ENCODE peak calls at places on chromosomes 4 and X, in five cellular contexts. N is body of pancreas, K is cardiac fibroblast, P is lower leg skin, D is fibroblast of lung. L is an unnamed sample.

GRCh38 chr4:41013746-41014145 is 200.6 kb downstream of the APBB2 start:
- DNase-seq in N (no peak), K (no peak), P (no peak), D (no peak), L (no peak)

GRCh38 chrX:132505116-132505515 is 16.3 kb upstream of the MBNL3 start:
- DNase-seq in N (peak; percentile 51), K (no peak), P (no peak), D (peak; percentile 4), L (no peak)

GRCh38 chrX:68834371-68835103 is 5.7 kb downstream of the EFNB1 start:
- DNase-seq in N (no peak), K (no peak), P (peak; percentile 78), D (no peak), L (no peak)

GRCh38 chrX:129359269-129359668 is 164.0 kb downstream of the SMARCA1 start:
- DNase-seq in N (no peak), K (peak; percentile 35), P (no peak), D (peak; percentile 24), L (peak; percentile 3)

GRCh38 chrX:135389717-135390116 is 32.0 kb upstream of the SMIM10L2A start:
- DNase-seq in N (peak; percentile 47), K (peak; percentile 36), P (no peak), D (peak; percentile 1), L (no peak)

GRCh38 chrX:2703991-2704369 is 12.9 kb downstream of the CD99 start:
- DNase-seq in N (no peak), K (peak; percentile 33), P (no peak), D (peak; percentile 77), L (peak; percentile 36)

GRCh38 chrX:13808865-13809264 is 8.0 kb downstream of the GPM6B start:
- DNase-seq in N (no peak), K (peak; percentile 16), P (no peak), D (peak; percentile 25), L (no peak)

GRCh38 chr4:159384017-159384416 is 281.1 kb downstream of the RAPGEF2 start:
- DNase-seq in N (no peak), K (no peak), P (no peak), D (no peak), L (no peak)

GRCh38 chrX:81957900-81958545 is 756.1 kb downstream of the SH3BGRL start:
- DNase-seq in N (peak; percentile 13), K (peak; percentile 1), P (no peak), D (peak; percentile 0), L (peak; percentile 1)
- TF ChIP-seq CTCF in N (peak; percentile 43), K (no peak), P (no peak), D (no peak), L (peak; percentile 26)

DNA sequence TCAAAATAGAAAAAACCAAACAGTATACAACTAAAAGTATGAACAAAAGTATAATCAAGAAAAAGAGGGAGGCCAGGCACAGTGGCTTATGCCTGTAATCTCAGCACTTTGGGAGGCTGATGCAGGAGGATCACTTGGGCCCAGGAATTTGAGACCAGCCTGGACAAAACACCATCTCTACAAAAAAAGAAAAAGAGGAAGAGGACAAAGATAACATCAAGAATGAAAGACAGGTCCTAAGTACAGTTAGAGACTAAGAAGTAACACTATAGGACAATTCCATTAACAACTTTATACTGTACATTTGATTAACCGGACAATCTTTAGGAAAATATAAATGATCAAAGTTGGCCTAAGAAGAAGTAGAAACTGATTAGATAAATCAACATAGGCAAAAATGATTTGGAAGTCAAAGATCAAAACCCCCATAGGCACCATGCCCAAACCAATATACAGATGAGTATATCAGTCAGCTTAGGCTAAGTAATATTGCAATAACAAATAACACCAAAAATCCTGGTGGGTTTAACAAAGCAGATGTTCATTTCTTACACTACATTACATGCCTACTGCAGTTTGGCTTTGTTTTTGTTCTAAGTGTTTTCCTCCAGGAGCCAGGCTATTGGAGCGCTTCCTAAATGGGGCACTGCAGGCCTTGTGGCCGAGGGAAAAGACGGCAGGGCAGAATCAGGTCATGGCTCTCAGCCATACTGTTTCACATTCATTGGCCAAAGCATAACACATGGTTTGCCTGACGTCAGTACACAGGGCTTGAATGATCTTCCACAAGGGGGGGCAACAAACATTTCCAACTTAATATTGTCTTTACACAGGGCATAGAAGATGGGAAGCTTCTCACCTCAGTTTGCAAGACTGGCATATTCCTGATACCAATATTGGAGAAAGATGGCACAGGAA is 42.2 kb upstream of the HGFAC start:
- DNase-seq in N (no peak), K (peak; percentile 43), P (peak; percentile 43), D (peak; percentile 34), L (peak; percentile 16)
- TF ChIP-seq CTCF in N (no peak), K (no peak), P (no peak), D (peak; percentile 25), L (peak; percentile 13)

GRCh38 chr4:157509286-157509685 is 288.8 kb downstream of the GRIA2 start:
- DNase-seq in N (no peak), K (no peak), P (no peak), D (no peak), L (no peak)

DNA sequence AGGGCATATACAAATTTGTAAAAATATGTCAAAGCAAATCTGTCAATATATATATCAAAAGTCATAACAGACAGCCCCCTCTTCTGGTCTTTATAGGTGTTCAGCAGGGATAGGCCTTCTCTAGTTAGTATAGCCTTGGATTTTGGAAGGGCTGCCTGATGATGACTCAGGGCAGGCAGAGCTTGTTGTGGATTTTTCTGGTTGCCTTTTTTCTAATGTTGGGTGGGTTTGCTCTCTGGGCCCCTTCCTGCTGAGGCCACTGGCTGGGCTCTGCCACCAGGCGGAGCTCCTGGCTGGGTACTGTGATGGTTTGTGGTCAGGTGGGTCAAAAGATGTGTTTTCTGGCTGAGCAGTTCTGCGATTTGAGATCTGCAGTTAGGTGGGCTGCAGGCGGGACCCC is 294.2 kb downstream of the GRIA2 start:
- DNase-seq in N (no peak), K (no peak), P (no peak), D (no peak), L (no peak)
- TF ChIP-seq CTCF in N (peak; percentile 37), K (no peak), P (no peak), D (no peak), L (no peak)

DNA sequence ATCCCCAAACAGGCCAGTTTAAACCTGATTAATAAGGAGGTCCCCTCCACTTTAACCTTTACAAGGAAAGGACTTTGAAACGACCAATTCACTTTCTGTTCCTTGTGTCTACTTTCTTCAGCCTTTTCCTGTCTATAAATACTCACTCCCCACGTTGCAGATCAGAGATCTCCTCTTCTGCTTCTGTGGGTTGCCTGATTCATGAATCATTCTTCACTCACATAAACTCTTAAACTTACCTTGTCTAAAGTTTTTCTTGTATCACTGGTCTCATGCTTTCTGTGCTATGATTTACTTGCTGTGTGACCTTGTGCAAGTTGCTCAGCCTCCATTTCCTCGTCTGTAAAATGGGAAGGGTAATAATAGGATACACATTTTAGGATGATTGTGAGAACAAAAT is 236.1 kb downstream of the QDPR start:
- DNase-seq in N (no peak), K (no peak), P (no peak), D (peak; percentile 63), L (no peak)
- TF ChIP-seq CTCF in N (no peak), K (no peak), P (no peak), D (no peak), L (no peak)

DNA sequence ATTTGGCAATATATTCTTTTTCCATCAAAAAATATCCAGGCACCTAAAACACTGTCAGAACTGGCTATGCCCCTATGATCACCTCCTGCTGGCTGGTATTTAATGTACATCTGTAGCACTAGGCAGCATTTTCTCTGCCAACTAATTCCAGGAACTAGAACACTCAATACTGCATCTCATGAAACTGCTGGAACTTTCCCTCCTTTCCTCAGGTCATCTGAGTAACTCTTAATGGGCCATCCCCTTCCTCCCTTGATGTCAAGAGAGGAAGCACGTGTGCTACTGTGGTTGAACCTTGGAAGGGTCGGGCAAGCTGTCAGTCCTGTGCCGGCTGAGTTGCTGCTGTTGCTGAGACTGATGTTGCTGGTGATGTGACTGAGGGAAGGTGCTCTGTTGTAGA is 39.4 kb downstream of the TMEM165 start:
- DNase-seq in N (no peak), K (peak; percentile 61), P (no peak), D (peak; percentile 29), L (peak; percentile 52)
- TF ChIP-seq CTCF in N (peak; percentile 29), K (peak; percentile 40), P (no peak), D (peak; percentile 38), L (peak; percentile 6)

L was measured in activated CD8-positive, alpha-beta T cell treated with anti-CD3 and anti-CD28 coated beads for 36 hours.